ENCODE peak calls at places on chromosomes 11 and 22, in five cellular contexts. P, N, V, H and S are unnamed samples.
A peak's percentile ranks its signal among the peaks of the same experiment; 100 is the strongest.

GRCh38 chr22:46055176-46055850 is 78.4 kb upstream of the WNT7B start:
- DNase-seq in N (no peak), V (peak; percentile 58), H (no peak), P (peak; percentile 28), S (no peak)

GRCh38 chr11:18720811-18721575 is 5.0 kb downstream of the IGSF22 start:
- DNase-seq in P (peak; percentile 34), V (no peak), N (peak; percentile 72), H (peak; percentile 61), S (peak; percentile 41)

GRCh38 chr22:45638834-45639746 is 32.5 kb upstream of the ATXN10 start:
- DNase-seq in P (peak; percentile 77), V (peak; percentile 58), N (no peak), H (peak; percentile 66), S (peak; percentile 79)

GRCh38 chr11:117914398-117914761 is 14.8 kb downstream of the TMPRSS13 start:
- DNase-seq in P (no peak), V (no peak), H (no peak), N (no peak), S (no peak)

GRCh38 chr11:131038597-131038996 is 122.3 kb upstream of the SNX19 start:
- DNase-seq in N (no peak), V (peak; percentile 2), P (peak; percentile 79), H (peak; percentile 27), S (no peak)

GRCh38 chr11:108592591-108593213 is 866 bp downstream of the EXPH5 start:
- DNase-seq in H (no peak), P (peak; percentile 44), V (peak; percentile 41), N (no peak), S (peak; percentile 23)

GRCh38 chr22:46129390-46130041 is 20.8 kb upstream of the PPARA start:
- DNase-seq in P (no peak), N (no peak), V (peak; percentile 76), H (no peak), S (no peak)

GRCh38 chr22:39956932-39957664 is 3.1 kb upstream of the TMA7B start:
- DNase-seq in H (no peak), N (no peak), P (no peak), V (peak; percentile 49), S (no peak)

GRCh38 chr11:58905716-58906547 is 33.4 kb upstream of the GLYATL1 start:
- DNase-seq in H (peak; percentile 91), P (peak; percentile 77), V (no peak), N (peak; percentile 85), S (no peak)

GRCh38 chr11:65213322-65214211 is 31.8 kb downstream of the CAPN1 start:
- DNase-seq in P (no peak), N (peak; percentile 28), V (peak; percentile 53), H (no peak), S (no peak)

GRCh38 chr11:85752890-85753581 is 57.9 kb downstream of the SYTL2 start:
- DNase-seq in V (peak; percentile 90), H (no peak), N (no peak), P (no peak), S (no peak)

GRCh38 chr11:94193288-94193687 is 64.6 kb downstream of the PANX1 start:
- DNase-seq in V (no peak), P (peak; percentile 97), H (peak; percentile 57), N (no peak), S (no peak)

GRCh38 chr11:118143661-118144185 is 8.9 kb downstream of the SCN4B start:
- DNase-seq in V (no peak), H (no peak), N (no peak), P (no peak), S (no peak)

GRCh38 chr22:49621601-49622210 is 206.0 kb downstream of the BRD1 start:
- DNase-seq in P (no peak), N (no peak), H (no peak), V (no peak), S (no peak)